ENCODE peak calls at places on chromosomes 2 and 18, in four cellular contexts. T is ovary, K is T-helper 9 cell, O is hippocampal formation. Z is an unnamed sample.

GRCh38 chr18:29457316-29457715 is 1280.4 kb upstream of the CDH2 start:
- DNase-seq in T (no peak), K (no peak), O (no peak), Z (peak)

GRCh38 chr2:40201425-40201824 is 250.5 kb downstream of the SLC8A1 start:
- DNase-seq in T (no peak), K (no peak), O (no peak), Z (no peak)

GRCh38 chr2:240182001-240182400 is 41.5 kb upstream of the OTOS start:
- DNase-seq in T (no peak), K (no peak), O (no peak), Z (no peak)

GRCh38 chr18:55247032-55247431 is 287.8 kb upstream of the CCDC68 start:
- DNase-seq in T (no peak), K (no peak), O (no peak), Z (no peak)

GRCh38 chr2:140808816-140809215 is 1322.0 kb downstream of the LRP1B start:
- DNase-seq in T (no peak), K (no peak), O (no peak), Z (no peak)

GRCh38 chr2:33583194-33583938 is 15.7 kb downstream of the FAM98A start:
- DNase-seq in T (no peak), K (peak), O (no peak), Z (no peak)

GRCh38 chr2:238652771-238653157 is 195.1 kb upstream of the TWIST2 start:
- DNase-seq in T (no peak), K (no peak), O (no peak), Z (no peak)

GRCh38 chr18:11996190-11996754 is 15.0 kb downstream of the IMPA2 start:
- DNase-seq in T (no peak), K (no peak), O (no peak), Z (no peak)

GRCh38 chr2:141423212-141423611 is 707.6 kb downstream of the LRP1B start:
- DNase-seq in T (no peak), K (no peak), O (no peak), Z (no peak)

GRCh38 chr2:148582679-148583511 is 61.7 kb upstream of the EPC2 start:
- DNase-seq in T (no peak), K (no peak), O (no peak), Z (peak)

GRCh38 chr2:111071480-111072143 is 49.1 kb upstream of the BCL2L11 start:
- DNase-seq in T (no peak), K (no peak), O (no peak), Z (peak)

GRCh38 chr18:74501386-74501785 is 5.2 kb downstream of the CNDP2 start:
- DNase-seq in T (no peak), K (no peak), O (no peak), Z (peak)

GRCh38 chr2:139495851-139496250 is 715.7 kb upstream of the NXPH2 start:
- DNase-seq in T (no peak), K (no peak), O (no peak), Z (no peak)

GRCh38 chr2:43274721-43275120 is 48.3 kb upstream of the ZFP36L2 start:
- DNase-seq in T (no peak), K (no peak), O (no peak), Z (no peak)

GRCh38 chr2:43073373-43073772 is 153.0 kb downstream of the ZFP36L2 start:
- DNase-seq in T (no peak), K (no peak), O (no peak), Z (peak)

GRCh38 chr18:46332286-46332801 is 228.2 kb downstream of the HAUS1 start:
- DNase-seq in T (no peak), K (no peak), O (no peak), Z (no peak)

GRCh38 chr2:160210599-160211138 is 10.6 kb upstream of the ITGB6 start:
- DNase-seq in T (no peak), K (peak), O (peak), Z (no peak)

GRCh38 chr18:8668381-8668780 is 37.0 kb upstream of the MTCL1 start:
- DNase-seq in T (no peak), K (no peak), O (no peak), Z (peak)

GRCh38 chr2:238255146-238255545 is 15.3 kb upstream of the HES6 start:
- DNase-seq in T (no peak), K (no peak), O (no peak), Z (no peak)

GRCh38 chr2:239880396-239880795 is 144.7 kb downstream of the NDUFA10 start:
- DNase-seq in T (no peak), K (no peak), O (no peak), Z (no peak)

GRCh38 chr2:20212459-20212870 is 12.5 kb downstream of the SDC1 start:
- DNase-seq in T (peak), K (no peak), O (no peak), Z (peak)

GRCh38 chr18:74519320-74520095 is 14.8 kb upstream of the CNDP1 start:
- DNase-seq in T (no peak), K (no peak), O (no peak), Z (no peak)

GRCh38 chr2:172169611-172170010 is 66.9 kb upstream of the DLX2 start:
- DNase-seq in T (no peak), K (no peak), O (no peak), Z (no peak)

GRCh38 chr2:144548088-144548487 is 28.2 kb upstream of the ZEB2 start:
- DNase-seq in T (no peak), K (no peak), O (no peak), Z (no peak)